ENCODE peak calls at places on chromosomes 4 and X, in nine cellular contexts. A, R, S, X, B, M, E, Y and L are unnamed samples.

GRCh38 chr4:54842226-54843055 is 184.7 kb downstream of the KIT start:
- DNase-seq in A (no peak), R (no peak), S (no peak), X (no peak), B (no peak), M (no peak), E (no peak), Y (no peak), L (no peak)

GRCh38 chr4:89218587-89218986 is 89.0 kb downstream of the GPRIN3 start:
- DNase-seq in A (no peak), R (no peak), S (no peak), X (no peak), B (no peak), M (no peak), E (no peak), Y (no peak), L (no peak)

GRCh38 chr4:27010334-27010940 is 149.8 kb downstream of the STIM2 start:
- DNase-seq in A (peak), R (peak), S (peak), X (no peak), B (peak), M (peak), E (peak), Y (peak), L (no peak)

GRCh38 chr4:100340534-100341364 is 150.5 kb upstream of the DDIT4L start:
- DNase-seq in A (no peak), R (no peak), S (no peak), X (no peak), B (no peak), M (no peak), E (no peak), Y (peak), L (no peak)

GRCh38 chrX:39808471-39808917 is 289.3 kb downstream of the BCOR start:
- DNase-seq in A (no peak), R (no peak), S (no peak), X (no peak), B (no peak), M (no peak), E (no peak), Y (peak), L (no peak)

GRCh38 chrX:115652221-115652620 is 91.2 kb downstream of the PLS3 start:
- DNase-seq in A (no peak), R (no peak), S (no peak), X (no peak), B (no peak), M (no peak), E (no peak), Y (no peak), L (no peak)

GRCh38 chr4:70759126-70759525 is 37.4 kb downstream of the RUFY3 start:
- DNase-seq in A (no peak), R (no peak), S (no peak), X (no peak), B (no peak), M (no peak), E (no peak), Y (peak), L (no peak)

GRCh38 chr4:28772066-28772465 is 1911.4 kb downstream of the STIM2 start:
- DNase-seq in A (no peak), R (no peak), S (no peak), X (no peak), B (no peak), M (no peak), E (no peak), Y (peak), L (no peak)

GRCh38 chrX:120145295-120145925 is 13.0 kb upstream of the RHOXF2 start:
- DNase-seq in A (no peak), R (no peak), S (no peak), X (no peak), B (no peak), M (no peak), E (no peak), Y (no peak), L (no peak)

GRCh38 chr4:107736924-107737448 is 17.0 kb upstream of the PAPSS1 start:
- DNase-seq in A (peak), R (peak), S (no peak), X (no peak), B (no peak), M (no peak), E (peak), Y (peak), L (no peak)

GRCh38 chr4:54998991-54999390 is 126.4 kb downstream of the KDR start:
- DNase-seq in A (no peak), R (no peak), S (no peak), X (no peak), B (no peak), M (no peak), E (no peak), Y (peak), L (no peak)

GRCh38 chr4:167218022-167218608 is 16.2 kb downstream of the SPOCK3 start:
- DNase-seq in A (no peak), R (no peak), S (no peak), X (no peak), B (no peak), M (no peak), E (no peak), Y (no peak), L (no peak)

GRCh38 chrX:123256378-123256777 is 72.3 kb downstream of the GRIA3 start:
- DNase-seq in A (no peak), R (no peak), S (no peak), X (no peak), B (no peak), M (no peak), E (no peak), Y (no peak), L (no peak)

GRCh38 chr4:123423819-123424218 is 27.2 kb downstream of the SPRY1 start:
- DNase-seq in A (no peak), R (no peak), S (no peak), X (no peak), B (no peak), M (no peak), E (no peak), Y (no peak), L (no peak)

GRCh38 chr4:37983951-37984350 is 23.8 kb downstream of the PTTG2 start:
- DNase-seq in A (no peak), R (no peak), S (no peak), X (no peak), B (no peak), M (no peak), E (no peak), Y (peak), L (no peak)

GRCh38 chrX:1657367-1658082 is 42.7 kb downstream of the ASMT start:
- DNase-seq in A (no peak), R (no peak), S (no peak), X (no peak), B (no peak), M (no peak), E (no peak), Y (no peak), L (no peak)

GRCh38 chr4:68960294-68961163 is 8.9 kb upstream of the UGT2A3 start:
- DNase-seq in A (no peak), R (no peak), S (no peak), X (no peak), B (no peak), M (no peak), E (no peak), Y (no peak), L (no peak)

GRCh38 chr4:152063301-152064235 is 302.8 kb upstream of the GATB start:
- DNase-seq in A (no peak), R (no peak), S (no peak), X (no peak), B (no peak), M (no peak), E (peak), Y (no peak), L (no peak)

GRCh38 chrX:136106920-136107534 is 40.3 kb upstream of the FHL1 start:
- DNase-seq in A (no peak), R (no peak), S (no peak), X (no peak), B (no peak), M (no peak), E (no peak), Y (no peak), L (no peak)

GRCh38 chrX:136104936-136105335 is 42.4 kb upstream of the FHL1 start:
- DNase-seq in A (no peak), R (no peak), S (no peak), X (no peak), B (no peak), M (no peak), E (no peak), Y (no peak), L (no peak)
- H3K27ac ChIP-seq in A (no peak), R (no peak), S (no peak), X (no peak), B (no peak), M (no peak), E (no peak), Y (no peak), L (no peak)

GRCh38 chrX:134714633-134715110 is 56.4 kb upstream of the PLAC1 start:
- DNase-seq in A (no peak), R (no peak), S (no peak), X (no peak), B (no peak), M (no peak), E (no peak), Y (no peak), L (no peak)

GRCh38 chrX:134712272-134712671 is 54.0 kb upstream of the PLAC1 start:
- DNase-seq in A (no peak), R (no peak), S (no peak), X (no peak), B (no peak), M (no peak), E (no peak), Y (no peak), L (no peak)

GRCh38 chrX:134715930-134716619 is 57.8 kb upstream of the PLAC1 start:
- DNase-seq in A (no peak), R (no peak), S (no peak), X (no peak), B (no peak), M (no peak), E (peak), Y (no peak), L (no peak)

GRCh38 chrX:134711135-134711941 is 53.1 kb upstream of the PLAC1 start:
- DNase-seq in A (no peak), R (no peak), S (no peak), X (no peak), B (no peak), M (no peak), E (no peak), Y (no peak), L (no peak)

DNA sequence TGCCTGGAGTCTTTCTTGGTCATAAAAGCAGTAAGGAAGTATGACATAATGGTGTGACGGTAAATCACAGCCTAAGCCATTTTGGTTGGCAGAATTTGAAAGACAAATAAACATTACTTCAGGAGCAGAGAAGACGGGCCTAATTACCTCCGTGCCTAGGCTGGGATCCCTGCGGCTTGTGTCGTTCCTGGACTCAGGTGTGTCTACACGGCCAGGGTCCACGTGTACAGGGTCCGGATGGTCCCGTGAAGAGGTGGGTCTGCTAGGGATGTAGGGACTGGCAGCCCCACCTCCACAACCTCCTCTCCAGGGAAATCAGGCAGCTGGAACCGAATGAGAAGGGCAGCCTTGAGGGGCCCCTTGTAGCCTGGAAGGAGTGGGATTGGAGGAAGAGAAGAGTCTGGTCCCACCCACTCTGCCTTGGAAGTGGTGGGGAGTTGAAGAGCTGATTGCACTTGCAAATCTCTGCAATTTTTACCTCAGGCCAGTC is 55.4 kb upstream of the PLAC1 start:
- DNase-seq in A (no peak), R (no peak), S (no peak), X (no peak), B (no peak), M (no peak), E (no peak), Y (no peak), L (no peak)
- H3K4me3 ChIP-seq in A (no peak), R (no peak), S (no peak), X (no peak), B (no peak), M (no peak), E (no peak), Y (no peak), L (no peak)

GRCh38 chr4:16118090-16118489 is 34.3 kb upstream of the PROM1 start:
- DNase-seq in A (no peak), R (no peak), S (no peak), X (no peak), B (no peak), M (no peak), E (no peak), Y (no peak), L (no peak)

GRCh38 chr4:16122784-16123183 is 39.0 kb upstream of the PROM1 start:
- DNase-seq in A (no peak), R (no peak), S (no peak), X (no peak), B (no peak), M (no peak), E (no peak), Y (no peak), L (peak)

GRCh38 chr4:16122225-16122624 is 38.4 kb upstream of the PROM1 start:
- DNase-seq in A (no peak), R (no peak), S (no peak), X (no peak), B (no peak), M (no peak), E (no peak), Y (no peak), L (peak)

GRCh38 chr4:16119981-16120380 is 36.2 kb upstream of the PROM1 start:
- DNase-seq in A (no peak), R (no peak), S (no peak), X (no peak), B (no peak), M (no peak), E (no peak), Y (no peak), L (peak)

GRCh38 chr4:16120720-16121119 is 36.9 kb upstream of the PROM1 start:
- DNase-seq in A (no peak), R (no peak), S (no peak), X (no peak), B (no peak), M (no peak), E (no peak), Y (peak), L (peak)
- TF ChIP-seq POLR2A in A (no peak), R (no peak), S (no peak), X (no peak), B (no peak), M (no peak), E (no peak), Y (no peak), L (no peak)

GRCh38 chr4:156322592-156322991 is 368.9 kb upstream of the CTSO start:
- DNase-seq in A (no peak), R (no peak), S (no peak), X (no peak), B (no peak), M (no peak), E (no peak), Y (peak), L (no peak)
- H3K27ac ChIP-seq in A (no peak), R (no peak), S (no peak), X (no peak), B (no peak), M (no peak), E (no peak), Y (no peak), L (no peak)

DNA sequence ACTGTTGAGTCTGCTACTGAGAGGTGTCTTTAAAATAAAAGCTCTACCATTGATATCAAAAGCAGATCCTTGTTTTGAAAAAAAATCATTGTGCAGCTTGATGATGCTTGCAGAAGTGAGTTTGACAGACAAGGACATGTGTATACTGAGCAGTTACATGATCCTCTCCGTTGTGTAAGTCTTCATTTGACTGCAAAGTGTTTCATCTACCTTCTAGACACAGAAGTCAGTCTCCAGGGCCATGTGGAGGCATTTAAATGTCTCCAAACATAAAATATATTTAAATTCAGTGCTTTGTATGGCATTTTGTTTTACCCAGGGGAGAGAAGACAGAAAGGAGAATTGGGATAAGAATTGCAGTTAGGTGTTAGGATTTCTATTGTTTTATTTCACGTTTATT is 107.8 kb upstream of the MYOZ2 start:
- DNase-seq in A (no peak), R (no peak), S (no peak), X (no peak), B (no peak), M (no peak), E (no peak), Y (no peak), L (no peak)
- H3K4me3 ChIP-seq in A (no peak), R (peak), S (peak), X (peak), B (peak), M (peak), E (no peak), Y (peak), L (peak)

DNA sequence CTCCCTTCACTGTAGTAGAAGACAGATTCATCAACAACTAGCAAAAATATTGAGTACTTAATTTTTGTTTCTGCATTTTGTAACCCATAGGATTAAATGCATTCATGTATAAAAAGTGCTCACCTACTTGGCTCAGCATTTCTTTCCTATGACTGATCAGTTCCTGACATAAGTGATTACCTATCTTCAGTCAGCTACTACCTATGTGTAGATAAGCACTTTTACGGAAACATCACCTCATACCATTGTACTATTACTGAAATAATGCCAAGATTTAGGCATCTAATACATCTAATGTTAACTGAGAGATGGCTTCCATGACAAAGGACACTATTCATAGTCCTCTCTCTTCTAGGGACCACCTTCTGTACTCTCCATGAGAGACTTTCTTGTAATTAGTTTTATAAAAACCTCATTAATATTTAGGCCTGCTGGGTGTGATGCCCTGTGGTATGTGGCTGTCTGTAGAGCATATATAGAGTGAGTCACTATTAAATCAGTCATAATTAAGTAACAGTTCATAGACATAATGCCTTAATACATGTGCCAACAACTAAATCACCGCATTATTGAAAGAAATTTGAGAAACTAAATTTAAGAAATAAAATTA is 147.0 kb downstream of the PDGFC start:
- DNase-seq in A (no peak), R (no peak), S (no peak), X (no peak), B (no peak), M (no peak), E (no peak), Y (no peak), L (no peak)
- TF ChIP-seq POLR2A in A (no peak), R (no peak), S (no peak), X (no peak), B (no peak), M (no peak), E (no peak), Y (no peak), L (no peak)

DNA sequence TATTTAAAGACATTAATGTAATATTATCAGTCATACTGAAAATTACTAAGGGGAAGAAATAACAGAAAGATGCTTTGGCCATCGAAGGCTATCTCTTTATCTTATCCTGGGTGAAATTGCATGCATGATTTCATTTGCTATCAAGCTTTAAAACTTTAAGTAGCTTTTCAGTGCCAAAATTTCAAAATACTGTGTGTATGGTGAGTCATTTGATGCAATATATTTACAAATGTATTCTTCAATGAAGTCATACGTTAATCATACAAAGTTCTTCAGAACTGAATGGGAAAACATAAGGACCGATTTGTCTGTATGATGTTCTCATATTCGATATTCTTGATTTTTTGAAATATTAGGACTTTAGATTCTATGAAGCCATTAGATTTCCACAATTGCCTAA is 1295.8 kb upstream of the AGA start:
- DNase-seq in A (no peak), R (no peak), S (no peak), X (no peak), B (no peak), M (no peak), E (no peak), Y (no peak), L (no peak)
- H3K27ac ChIP-seq in A (no peak), R (no peak), S (no peak), X (no peak), B (no peak), M (no peak), E (no peak), Y (no peak), L (no peak)

DNA sequence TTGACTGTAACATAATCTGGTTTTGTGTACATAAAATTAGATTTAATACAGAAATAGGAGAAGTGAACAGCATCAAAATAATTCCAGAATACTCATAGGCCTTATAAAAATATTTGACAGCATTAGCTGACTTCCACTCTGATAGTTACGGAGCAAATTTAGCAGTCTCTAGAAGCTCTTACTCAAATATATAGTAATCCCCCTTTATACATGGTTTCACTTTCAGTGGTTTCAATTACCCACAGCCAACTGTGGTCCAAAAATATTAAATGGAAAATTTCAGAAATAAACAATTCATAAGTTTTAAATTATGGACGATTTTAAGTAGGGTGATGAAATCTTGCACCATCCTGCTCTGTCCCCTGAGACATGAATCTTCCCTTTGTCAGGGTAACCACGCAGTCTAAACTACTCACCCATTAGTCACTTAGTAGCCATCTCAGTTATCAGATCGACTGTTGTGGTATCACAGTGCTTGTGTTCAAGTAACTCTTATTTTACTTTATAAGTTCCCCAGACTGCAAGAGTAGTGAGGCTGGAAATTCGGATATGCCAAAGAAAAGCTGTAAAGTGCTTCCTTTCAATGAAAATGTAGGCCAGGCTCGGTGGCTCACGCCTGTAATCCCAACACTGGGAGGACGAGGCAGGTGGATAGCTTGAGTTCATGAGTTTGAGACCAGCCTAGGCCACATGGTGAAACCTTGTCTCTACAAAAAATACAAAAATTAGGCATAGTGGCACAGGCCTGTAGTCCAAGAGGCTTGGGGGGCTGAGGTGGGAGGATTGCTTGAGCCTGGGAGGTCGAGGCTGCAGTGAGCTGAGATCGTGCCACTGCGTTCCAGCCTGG is 17.2 kb upstream of the RTL9 start:
- DNase-seq in A (no peak), R (no peak), S (no peak), X (no peak), B (no peak), M (no peak), E (no peak), Y (peak), L (no peak)
- H3K4me3 ChIP-seq in A (no peak), R (no peak), S (no peak), X (no peak), B (no peak), M (no peak), E (no peak), Y (no peak), L (no peak)

DNA sequence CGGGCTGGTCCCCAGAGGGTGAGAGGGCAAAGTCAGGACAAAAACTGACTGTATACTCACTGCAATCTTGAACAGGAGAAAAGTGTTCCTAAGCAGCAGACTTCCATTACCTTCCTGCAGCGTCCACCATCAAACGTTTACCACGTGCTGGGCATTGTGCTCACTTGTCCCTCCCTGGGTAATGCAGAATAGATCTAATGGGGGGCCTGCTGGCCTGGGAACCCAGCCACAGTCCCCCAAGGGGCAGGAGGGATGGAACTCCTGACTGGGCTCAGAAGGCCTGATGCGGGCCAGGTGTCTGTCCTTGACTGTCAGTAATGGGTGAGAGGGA is 37.6 kb upstream of the FAM156A start:
- DNase-seq in A (no peak), R (no peak), S (no peak), X (no peak), B (no peak), M (no peak), E (no peak), Y (no peak), L (no peak)
- TF ChIP-seq POLR2A in A (no peak), R (no peak), S (no peak), X (no peak), B (no peak), M (no peak), E (no peak), Y (no peak), L (no peak)

GRCh38 chr4:33065749-33066148 is 2345.6 kb downstream of the PCDH7 start:
- DNase-seq in A (no peak), R (no peak), S (no peak), X (no peak), B (no peak), M (no peak), E (no peak), Y (no peak), L (no peak)
- H3K27ac ChIP-seq in A (no peak), R (no peak), S (no peak), X (no peak), B (no peak), M (no peak), E (no peak), Y (no peak), L (no peak)